ENCODE peak calls at places on chromosomes 12 and 14, in four cellular contexts. I is SK-N-SH, K is GM12878, V is K562. R is an unnamed sample.

GRCh38 chr12:49809369-49810158 is 18.6 kb downstream of the NCKAP5L start:
- DNase-seq in I (no peak), K (no peak), V (no peak), R (no peak)

GRCh38 chr12:49936895-49937294 is 13.6 kb upstream of the AQP2 start:
- DNase-seq in I (no peak), K (no peak), V (no peak), R (no peak)

GRCh38 chr14:22735096-22735495 is 31.4 kb upstream of the OXA1L start:
- DNase-seq in I (no peak), K (no peak), V (no peak), R (no peak)

GRCh38 chr14:68704736-68705720 is 87.8 kb downstream of the ZFP36L1 start:
- DNase-seq in I (no peak), K (no peak), V (no peak), R (no peak)

GRCh38 chr14:105935384-105935783 is 409.0 kb downstream of the TMEM121 start:
- DNase-seq in I (no peak), K (no peak), V (no peak), R (no peak)

GRCh38 chr12:74903522-74903921 is 306.1 kb downstream of the KCNC2 start:
- DNase-seq in I (no peak), K (no peak), V (no peak), R (peak; percentile 36)

GRCh38 chr12:117360551-117361311 is 695 bp downstream of the NOS1 start:
- DNase-seq in I (peak; percentile 71), K (no peak), V (no peak), R (peak; percentile 50)

GRCh38 chr12:124747426-124748161 is 116.1 kb downstream of the SCARB1 start:
- DNase-seq in I (no peak), K (peak; percentile 45), V (no peak), R (no peak)

GRCh38 chr14:50335989-50336391 is 23.9 kb downstream of the DMAC2L start:
- DNase-seq in I (peak; percentile 80), K (no peak), V (no peak), R (no peak)

GRCh38 chr14:55354500-55354899 is 57.1 kb downstream of the ATG14 start:
- DNase-seq in I (peak; percentile 63), K (no peak), V (peak; percentile 13), R (peak; percentile 62)

GRCh38 chr14:55131782-55132181 is 2.7 kb downstream of the LGALS3 start:
- DNase-seq in I (no peak), K (no peak), V (no peak), R (no peak)

GRCh38 chr14:105440992-105441391 is 21.4 kb downstream of the MTA1 start:
- DNase-seq in I (no peak), K (no peak), V (no peak), R (no peak)

GRCh38 chr14:69056389-69056788 is 77.3 kb upstream of the ACTN1 start:
- DNase-seq in I (peak; percentile 69), K (no peak), V (no peak), R (peak; percentile 49)

GRCh38 chr14:100810861-100811461 is 15.0 kb upstream of the MEG3 start:
- DNase-seq in I (no peak), K (no peak), V (no peak), R (no peak)

GRCh38 chr14:95037273-95037672 is 120.1 kb downstream of the DICER1 start:
- DNase-seq in I (no peak), K (no peak), V (no peak), R (no peak)

GRCh38 chr12:51953925-51954324 is 2.4 kb downstream of the ACVR1B start:
- DNase-seq in I (no peak), K (no peak), V (no peak), R (no peak)

GRCh38 chr12:19439059-19440018 is at the start of gene AEBP2:
- DNase-seq in I (peak; percentile 98), K (peak; percentile 80), V (peak; percentile 90), R (peak; percentile 83)

GRCh38 chr12:19435831-19436497 is 3.3 kb upstream of the AEBP2 start:
- DNase-seq in I (no peak), K (no peak), V (no peak), R (no peak)

GRCh38 chr12:19434538-19434937 is 4.8 kb upstream of the AEBP2 start:
- DNase-seq in I (no peak), K (no peak), V (no peak), R (no peak)

GRCh38 chr12:19437996-19438395 is 1.3 kb upstream of the AEBP2 start:
- DNase-seq in I (no peak), K (no peak), V (no peak), R (no peak)

DNA sequence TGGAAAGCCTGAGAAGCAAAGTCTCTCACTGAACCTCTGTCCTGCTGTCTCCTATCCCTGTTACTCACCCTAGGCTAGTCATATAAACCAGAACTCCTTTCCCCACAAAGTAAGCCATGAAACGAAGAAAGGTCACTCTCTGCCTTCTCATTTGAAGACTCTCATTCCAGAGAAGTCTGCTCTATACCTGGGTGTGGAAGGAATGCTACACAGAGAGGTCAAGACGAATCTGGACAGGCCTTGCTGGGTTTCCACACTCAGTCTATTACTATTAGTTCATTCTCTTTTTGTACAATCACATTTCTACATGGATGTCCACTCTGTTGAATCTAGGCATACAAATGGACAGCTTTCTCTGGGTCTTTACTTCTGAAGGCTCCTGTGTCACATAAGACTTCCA is 2.4 kb upstream of the AEBP2 start:
- DNase-seq in I (no peak), K (no peak), V (no peak), R (no peak)
- TF ChIP-seq USF1 in I (no peak), K (no peak), V (no peak), R (no peak)

DNA sequence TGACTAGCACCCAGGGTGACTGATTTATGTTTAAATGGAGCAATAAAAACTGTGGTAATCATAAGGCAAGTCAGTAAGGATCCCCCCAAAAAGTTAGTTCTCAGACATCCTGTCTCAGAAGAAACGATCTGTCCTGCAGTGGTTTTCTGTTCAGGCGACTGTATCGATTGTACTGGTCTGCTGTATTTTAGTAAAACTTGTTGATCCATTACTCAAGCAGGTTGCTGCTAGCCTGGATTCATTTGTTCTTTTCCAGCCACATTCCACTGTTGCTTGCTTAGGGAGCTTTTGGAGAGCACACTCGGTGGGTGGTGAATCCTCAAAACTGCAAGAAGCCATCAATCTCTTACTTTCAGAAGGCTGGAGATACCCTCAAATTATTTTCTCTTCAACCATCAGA is 107.2 kb downstream of the DACT1 start:
- DNase-seq in I (no peak), K (no peak), V (no peak), R (no peak)
- TF ChIP-seq CTCF in I (no peak), K (no peak), V (no peak), R (no peak)

DNA sequence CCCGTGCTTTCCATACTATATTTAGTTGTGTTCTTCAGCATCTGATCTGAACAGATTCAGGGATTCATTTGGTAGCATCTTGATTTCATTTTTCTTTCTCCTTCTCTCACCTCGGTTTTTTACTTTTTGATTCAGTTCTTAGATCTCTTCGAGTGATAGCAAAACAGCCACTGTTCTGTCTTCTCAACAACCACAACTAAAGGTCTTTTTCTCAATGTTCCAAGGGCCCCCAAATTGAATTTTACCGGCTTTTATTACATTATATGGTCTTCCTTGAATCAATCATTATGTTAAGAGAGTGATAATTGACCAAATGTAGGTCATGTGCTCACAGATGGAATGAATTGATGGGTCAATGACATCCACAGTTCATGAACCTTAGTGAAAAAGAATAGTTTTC is 164.5 kb upstream of the LMNTD1 start:
- DNase-seq in I (no peak), K (no peak), V (no peak), R (no peak)
- TF ChIP-seq USF1 in I (no peak), K (no peak), V (no peak), R (no peak)

DNA sequence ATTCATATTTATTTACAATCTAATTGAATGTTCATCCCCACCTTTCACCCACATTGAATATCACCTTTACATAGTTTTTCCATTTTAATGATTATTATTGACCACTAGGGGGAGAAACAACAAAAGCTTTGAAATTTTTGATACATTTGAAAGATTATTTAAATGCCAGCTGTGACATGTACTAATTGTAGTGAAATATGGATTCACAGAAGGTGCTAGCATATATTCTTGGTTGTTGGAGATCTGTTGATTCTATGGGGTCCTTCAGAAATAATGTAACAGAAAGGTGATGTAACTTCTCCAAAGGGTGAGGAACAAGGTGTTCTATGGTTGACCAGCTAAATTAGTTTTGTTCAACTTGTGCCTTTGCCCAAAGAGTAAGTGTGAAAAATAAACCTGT is 22.4 kb upstream of the GPR33 start:
- DNase-seq in I (peak; percentile 33), K (no peak), V (peak; percentile 12), R (no peak)
- TF ChIP-seq CTCF in I (peak; percentile 79), K (peak; percentile 50), V (peak; percentile 49), R (peak; percentile 58)

GRCh38 chr14:97120204-97121120 is 323.3 kb downstream of the VRK1 start:
- DNase-seq in I (no peak), K (peak; percentile 13), V (no peak), R (no peak)
- TF ChIP-seq USF1 in I (no peak), K (no peak), V (no peak), R (no peak)

DNA sequence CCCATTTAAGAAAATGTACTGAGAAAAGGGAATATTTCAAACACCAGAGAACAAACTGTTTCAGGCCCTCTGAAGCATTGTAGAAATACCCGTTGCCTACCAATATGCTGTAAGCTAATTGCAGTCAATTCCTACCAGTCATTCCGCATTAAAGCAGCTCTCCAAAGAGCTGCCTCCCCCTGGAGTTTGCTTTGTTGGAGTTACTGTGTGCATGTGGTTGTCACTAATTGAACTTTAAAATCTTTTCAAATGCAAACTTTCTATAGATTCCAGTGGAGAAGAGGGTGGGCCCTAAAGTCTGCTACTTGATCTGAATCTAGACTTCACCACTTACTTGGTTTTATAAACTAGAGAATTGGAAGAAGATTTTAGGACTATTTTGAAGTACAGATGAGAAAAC is 112.7 kb downstream of the PLXNC1 start:
- DNase-seq in I (no peak), K (no peak), V (no peak), R (peak; percentile 24)
- TF ChIP-seq CTCF in I (no peak), K (no peak), V (no peak), R (no peak)

GRCh38 chr12:54394281-54394719 is 9.8 kb upstream of the ZNF385A start:
- DNase-seq in I (peak; percentile 57), K (no peak), V (peak; percentile 65), R (peak; percentile 80)
- TF ChIP-seq USF1 in I (no peak), K (no peak), V (no peak), R (no peak)

GRCh38 chr12:106001105-106001489 is 137.7 kb downstream of the NUAK1 start:
- DNase-seq in I (no peak), K (no peak), V (no peak), R (no peak)

GRCh38 chr12:106006940-106007339 is 131.8 kb downstream of the NUAK1 start:
- DNase-seq in I (no peak), K (no peak), V (no peak), R (no peak)

GRCh38 chr12:106003297-106003696 is 135.5 kb downstream of the NUAK1 start:
- DNase-seq in I (no peak), K (no peak), V (no peak), R (no peak)

GRCh38 chr12:106001819-106002218 is 136.9 kb downstream of the NUAK1 start:
- DNase-seq in I (no peak), K (no peak), V (no peak), R (no peak)

GRCh38 chr12:106004289-106004688 is 134.5 kb downstream of the NUAK1 start:
- DNase-seq in I (no peak), K (no peak), V (no peak), R (no peak)
- TF ChIP-seq CTCF in I (no peak), K (no peak), V (no peak), R (no peak)

R was measured in WTC11.